ENCODE peak calls at places on chromosomes 16 and 17, in five cellular contexts. E, O, N, H and B are unnamed samples.

GRCh38 chr17:71438631-71439146 is 682.1 kb upstream of the SOX9 start:
- DNase-seq in N (no peak), O (no peak), H (no peak), E (no peak), B (peak)

GRCh38 chr17:62981933-62982332 is 15.9 kb downstream of the TANC2 start:
- DNase-seq in O (no peak), H (no peak), N (no peak), E (no peak), B (no peak)

GRCh38 chr16:26645629-26646028 is 421.1 kb upstream of the C16orf82 start:
- DNase-seq in N (peak), O (no peak), H (peak), E (peak), B (no peak)

GRCh38 chr16:87964049-87964448 is 12.8 kb downstream of the BANP start:
- DNase-seq in H (no peak), N (no peak), E (no peak), O (no peak), B (no peak)

GRCh38 chr17:75289122-75289831 is at the start of gene SLC25A19:
- DNase-seq in N (peak), E (peak), O (peak), H (peak), B (peak)

GRCh38 chr17:83194761-83195329 is 115.4 kb downstream of the METRNL start:
- DNase-seq in N (no peak), H (no peak), E (no peak), O (no peak), B (no peak)

GRCh38 chr17:56912105-56912999 is 1.5 kb downstream of the TRIM25 start:
- DNase-seq in O (no peak), E (no peak), N (peak), H (no peak), B (no peak)

GRCh38 chr17:74466111-74466784 is at the start of gene CD300A:
- DNase-seq in E (no peak), H (no peak), N (no peak), O (no peak), B (no peak)

GRCh38 chr16:66369055-66369592 is 2.6 kb downstream of the CDH5 start:
- DNase-seq in N (no peak), E (no peak), O (no peak), H (no peak), B (no peak)

GRCh38 chr17:4573682-4574081 is 10.6 kb upstream of the SMTNL2 start:
- DNase-seq in N (peak), E (peak), O (peak), H (no peak), B (no peak)

GRCh38 chr17:47207143-47208067 is 1.7 kb upstream of the MYL4 start:
- DNase-seq in E (no peak), N (no peak), O (no peak), H (no peak), B (no peak)

GRCh38 chr16:85446846-85447656 is 166.1 kb upstream of the GSE1 start:
- DNase-seq in O (peak), N (no peak), H (peak), E (no peak), B (no peak)

GRCh38 chr16:52076332-52077115 is 470.4 kb downstream of the TOX3 start:
- DNase-seq in O (no peak), E (no peak), N (no peak), H (no peak), B (no peak)

GRCh38 chr17:55340171-55340570 is 75.4 kb downstream of the HLF start:
- DNase-seq in H (no peak), N (no peak), E (no peak), O (no peak), B (no peak)

GRCh38 chr17:79046501-79047280 is 22.7 kb downstream of the C1QTNF1 start:
- DNase-seq in O (no peak), N (no peak), E (no peak), H (no peak), B (no peak)

GRCh38 chr16:2280461-2280860 is 12.5 kb upstream of the RNPS1 start:
- DNase-seq in N (no peak), E (no peak), H (no peak), O (no peak), B (no peak)

GRCh38 chr16:85857406-85857805 is 41.6 kb upstream of the IRF8 start:
- DNase-seq in E (no peak), H (no peak), O (no peak), N (no peak), B (no peak)

GRCh38 chr16:963913-964695 is 6.7 kb downstream of the LMF1 start:
- DNase-seq in H (no peak), O (no peak), E (peak), N (no peak), B (no peak)

GRCh38 chr17:36675786-36676185 is 74.4 kb downstream of the MRM1 start:
- DNase-seq in H (no peak), N (no peak), O (no peak), E (no peak), B (no peak)

GRCh38 chr16:28873543-28874201 is 4.6 kb upstream of the ATP2A1 start:
- DNase-seq in H (peak), E (peak), O (peak), N (peak), B (no peak)

GRCh38 chr17:2111691-2112090 is 56.8 kb downstream of the HIC1 start:
- DNase-seq in O (no peak), E (no peak), N (no peak), H (no peak), B (no peak)

GRCh38 chr17:30005709-30006320 is 64.4 kb downstream of the EFCAB5 start:
- DNase-seq in O (no peak), E (no peak), N (no peak), H (no peak), B (no peak)

GRCh38 chr16:1929105-1929504 is 10.9 kb upstream of the HS3ST6 start:
- DNase-seq in E (no peak), N (no peak), O (no peak), H (no peak), B (no peak)